ENCODE peak calls at places on chromosomes 5 and 9, in seven cellular contexts. One of them, this sample, is unnamed.

GRCh38 chr5:107404595-107405366 is 266.0 kb downstream of the EFNA5 start:
- DNase-seq in A549: no peak
- DNase-seq in HCT116: no peak
- DNase-seq in IMR-90: no peak
- DNase-seq in HepG2: no peak
- DNase-seq in K562: no peak
- DNase-seq in GM12878: no peak
- DNase-seq in this sample: no peak

GRCh38 chr9:6852243-6852963 is 94.6 kb downstream of the KDM4C start:
- DNase-seq in A549: peak
- DNase-seq in HCT116: no peak
- DNase-seq in IMR-90: peak
- DNase-seq in HepG2: peak
- DNase-seq in K562: no peak
- DNase-seq in GM12878: no peak
- DNase-seq in this sample: no peak

GRCh38 chr9:90097237-90097636 is 492.4 kb downstream of the GADD45G start:
- DNase-seq in A549: no peak
- DNase-seq in HCT116: no peak
- DNase-seq in IMR-90: no peak
- DNase-seq in HepG2: no peak
- DNase-seq in K562: no peak
- DNase-seq in GM12878: no peak
- DNase-seq in this sample: no peak

GRCh38 chr9:123478967-123479602 is 123.1 kb downstream of the CRB2 start:
- DNase-seq in A549: no peak
- DNase-seq in HCT116: no peak
- DNase-seq in IMR-90: no peak
- DNase-seq in HepG2: no peak
- DNase-seq in K562: no peak
- DNase-seq in GM12878: no peak
- DNase-seq in this sample: no peak

GRCh38 chr5:54738118-54738972 is 220.8 kb downstream of the SNX18 start:
- DNase-seq in A549: no peak
- DNase-seq in HCT116: no peak
- DNase-seq in IMR-90: peak
- DNase-seq in HepG2: no peak
- DNase-seq in K562: peak
- DNase-seq in GM12878: no peak
- DNase-seq in this sample: no peak

GRCh38 chr9:127224883-127225739 is 39.5 kb upstream of the GARNL3 start:
- DNase-seq in A549: peak
- DNase-seq in HCT116: peak
- DNase-seq in IMR-90: peak
- DNase-seq in HepG2: peak
- DNase-seq in K562: peak
- DNase-seq in GM12878: no peak
- DNase-seq in this sample: peak

GRCh38 chr9:86321373-86321772 is 32.8 kb downstream of the TUT7 start:
- DNase-seq in A549: no peak
- DNase-seq in HCT116: no peak
- DNase-seq in IMR-90: peak
- DNase-seq in HepG2: no peak
- DNase-seq in K562: no peak
- DNase-seq in GM12878: no peak
- DNase-seq in this sample: no peak

GRCh38 chr5:121762416-121762815 is 89.3 kb upstream of the FTMT start:
- DNase-seq in A549: no peak
- DNase-seq in HCT116: no peak
- DNase-seq in IMR-90: no peak
- DNase-seq in HepG2: no peak
- DNase-seq in K562: no peak
- DNase-seq in GM12878: no peak
- DNase-seq in this sample: no peak

GRCh38 chr5:98492258-98492657 is 281.2 kb upstream of the RGMB start:
- DNase-seq in A549: no peak
- DNase-seq in HCT116: no peak
- DNase-seq in IMR-90: no peak
- DNase-seq in HepG2: no peak
- DNase-seq in K562: no peak
- DNase-seq in GM12878: no peak
- DNase-seq in this sample: no peak

GRCh38 chr9:77427256-77427927 is 220.7 kb downstream of the GNA14 start:
- DNase-seq in A549: no peak
- DNase-seq in HCT116: no peak
- DNase-seq in IMR-90: no peak
- DNase-seq in HepG2: no peak
- DNase-seq in K562: no peak
- DNase-seq in GM12878: no peak
- DNase-seq in this sample: no peak

GRCh38 chr5:147658293-147658932 is 124.1 kb downstream of the JAKMIP2 start:
- DNase-seq in A549: no peak
- DNase-seq in HCT116: no peak
- DNase-seq in IMR-90: no peak
- DNase-seq in HepG2: no peak
- DNase-seq in K562: no peak
- DNase-seq in GM12878: no peak
- DNase-seq in this sample: no peak

GRCh38 chr9:117377046-117377445 is 37.8 kb downstream of the ASTN2 start:
- DNase-seq in A549: no peak
- DNase-seq in HCT116: no peak
- DNase-seq in IMR-90: no peak
- DNase-seq in HepG2: no peak
- DNase-seq in K562: no peak
- DNase-seq in GM12878: no peak
- DNase-seq in this sample: no peak

GRCh38 chr9:122001491-122002201 is 91.5 kb downstream of the TTLL11 start:
- DNase-seq in A549: no peak
- DNase-seq in HCT116: no peak
- DNase-seq in IMR-90: peak
- DNase-seq in HepG2: no peak
- DNase-seq in K562: no peak
- DNase-seq in GM12878: no peak
- DNase-seq in this sample: peak

GRCh38 chr9:717722-718121 is 123.8 kb upstream of the DMRT1 start:
- DNase-seq in A549: no peak
- DNase-seq in HCT116: no peak
- DNase-seq in IMR-90: no peak
- DNase-seq in HepG2: no peak
- DNase-seq in K562: no peak
- DNase-seq in GM12878: no peak
- DNase-seq in this sample: no peak
- TF ChIP-seq CEBPB in A549: no peak
- TF ChIP-seq CEBPB in HCT116: no peak
- TF ChIP-seq CEBPB in IMR-90: no peak
- TF ChIP-seq CEBPB in HepG2: no peak
- TF ChIP-seq CEBPB in K562: no peak
- TF ChIP-seq CEBPB in GM12878: no peak
- TF ChIP-seq CEBPB in this sample: no peak

DNA sequence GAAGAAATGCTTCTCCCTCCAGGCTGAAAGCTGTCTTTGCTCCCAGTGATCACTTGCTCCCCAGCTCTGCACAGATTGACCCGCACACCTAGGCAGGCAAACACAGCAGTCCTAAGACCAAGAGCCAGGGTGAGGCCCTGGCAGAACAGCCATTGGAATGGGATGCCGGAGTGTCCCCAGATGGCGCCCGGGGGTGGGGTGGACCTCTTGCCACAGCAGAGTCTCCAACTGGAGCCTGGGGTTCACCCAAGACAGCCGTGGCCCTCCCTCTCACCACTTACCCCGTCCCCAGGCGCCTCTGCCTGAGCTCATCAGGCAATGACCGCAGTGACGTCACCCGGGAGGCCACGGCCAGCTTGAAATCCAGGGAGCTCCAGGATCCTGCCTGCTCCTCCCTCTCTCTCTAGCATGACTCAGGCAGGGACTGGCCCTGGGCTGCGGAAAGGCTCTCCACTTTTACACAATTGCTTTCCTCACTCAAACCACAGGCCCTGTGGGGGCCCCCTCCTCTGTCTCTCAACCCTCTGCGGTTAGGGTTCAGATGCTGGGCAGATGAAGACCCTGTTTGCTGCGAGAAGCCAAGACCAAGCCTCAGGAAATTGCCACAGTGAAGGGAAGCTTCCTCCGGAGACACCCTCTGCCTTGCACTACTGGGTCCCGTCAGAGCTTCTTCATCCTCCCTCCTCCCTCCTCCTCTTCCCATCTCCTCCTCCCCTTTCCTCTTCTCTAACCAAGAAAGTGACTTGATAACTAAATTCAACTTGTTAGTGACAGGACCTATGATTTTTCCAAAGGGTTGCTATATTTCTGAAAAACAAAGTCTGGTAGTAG is 24.3 kb upstream of the PTGES start:
- DNase-seq in A549: peak
- DNase-seq in HCT116: peak
- DNase-seq in IMR-90: peak
- DNase-seq in HepG2: peak
- DNase-seq in K562: peak
- DNase-seq in GM12878: no peak
- DNase-seq in this sample: no peak
- TF ChIP-seq CEBPB in A549: peak
- TF ChIP-seq CEBPB in HCT116: no peak
- TF ChIP-seq CEBPB in IMR-90: peak
- TF ChIP-seq CEBPB in HepG2: no peak
- TF ChIP-seq CEBPB in K562: peak
- TF ChIP-seq CEBPB in GM12878: no peak
- TF ChIP-seq CEBPB in this sample: no peak

DNA sequence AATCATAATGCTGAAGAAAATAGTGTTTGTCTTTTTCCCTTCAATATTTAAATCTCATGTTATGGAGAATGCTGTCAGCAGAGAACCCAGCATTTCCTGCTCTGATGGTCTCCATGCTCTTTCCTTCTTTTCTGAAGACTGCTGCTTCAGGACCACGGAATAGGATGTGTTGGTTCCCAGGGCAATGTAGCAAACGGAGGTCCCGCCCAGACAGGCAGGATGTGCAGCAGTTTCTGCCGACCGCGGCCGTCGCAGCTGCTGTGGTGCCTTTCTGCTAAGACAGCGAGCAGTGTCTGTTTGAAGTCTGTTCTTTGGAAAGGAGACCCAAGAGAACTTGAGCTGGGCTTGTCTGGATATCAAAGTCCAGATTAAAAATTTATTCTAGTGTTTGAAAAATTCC is 654.3 kb downstream of the CCDC171 start:
- DNase-seq in A549: no peak
- DNase-seq in HCT116: no peak
- DNase-seq in IMR-90: peak
- DNase-seq in HepG2: no peak
- DNase-seq in K562: no peak
- DNase-seq in GM12878: no peak
- DNase-seq in this sample: no peak
- TF ChIP-seq CEBPB in A549: no peak
- TF ChIP-seq CEBPB in HCT116: no peak
- TF ChIP-seq CEBPB in IMR-90: no peak
- TF ChIP-seq CEBPB in HepG2: no peak
- TF ChIP-seq CEBPB in K562: no peak
- TF ChIP-seq CEBPB in GM12878: no peak
- TF ChIP-seq CEBPB in this sample: no peak

GRCh38 chr9:105114956-105115728 is 129.3 kb upstream of the SLC44A1 start:
- DNase-seq in A549: no peak
- DNase-seq in HCT116: no peak
- DNase-seq in IMR-90: peak
- DNase-seq in HepG2: no peak
- DNase-seq in K562: peak
- DNase-seq in GM12878: peak
- DNase-seq in this sample: no peak

GRCh38 chr9:105116047-105116868 is 128.2 kb upstream of the SLC44A1 start:
- DNase-seq in A549: no peak
- DNase-seq in HCT116: no peak
- DNase-seq in IMR-90: no peak
- DNase-seq in HepG2: no peak
- DNase-seq in K562: no peak
- DNase-seq in GM12878: no peak
- DNase-seq in this sample: no peak

GRCh38 chr9:105118646-105119045 is 125.8 kb upstream of the SLC44A1 start:
- DNase-seq in A549: no peak
- DNase-seq in HCT116: no peak
- DNase-seq in IMR-90: no peak
- DNase-seq in HepG2: no peak
- DNase-seq in K562: no peak
- DNase-seq in GM12878: no peak
- DNase-seq in this sample: no peak

GRCh38 chr9:105117111-105117682 is 127.3 kb upstream of the SLC44A1 start:
- DNase-seq in A549: no peak
- DNase-seq in HCT116: no peak
- DNase-seq in IMR-90: no peak
- DNase-seq in HepG2: no peak
- DNase-seq in K562: no peak
- DNase-seq in GM12878: no peak
- DNase-seq in this sample: no peak

GRCh38 chr9:105114318-105114717 is 130.1 kb upstream of the SLC44A1 start:
- DNase-seq in A549: no peak
- DNase-seq in HCT116: no peak
- DNase-seq in IMR-90: no peak
- DNase-seq in HepG2: no peak
- DNase-seq in K562: no peak
- DNase-seq in GM12878: no peak
- DNase-seq in this sample: no peak
- TF ChIP-seq CEBPB in A549: no peak
- TF ChIP-seq CEBPB in HCT116: no peak
- TF ChIP-seq CEBPB in IMR-90: no peak
- TF ChIP-seq CEBPB in HepG2: no peak
- TF ChIP-seq CEBPB in K562: no peak
- TF ChIP-seq CEBPB in GM12878: no peak
- TF ChIP-seq CEBPB in this sample: no peak

GRCh38 chr9:92506184-92506857 is 24.0 kb upstream of the ASPN start:
- DNase-seq in A549: peak
- DNase-seq in HCT116: no peak
- DNase-seq in IMR-90: peak
- DNase-seq in HepG2: no peak
- DNase-seq in K562: no peak
- DNase-seq in GM12878: no peak
- DNase-seq in this sample: no peak
- TF ChIP-seq CEBPB in A549: peak
- TF ChIP-seq CEBPB in HCT116: no peak
- TF ChIP-seq CEBPB in IMR-90: peak
- TF ChIP-seq CEBPB in HepG2: no peak
- TF ChIP-seq CEBPB in K562: no peak
- TF ChIP-seq CEBPB in GM12878: no peak
- TF ChIP-seq CEBPB in this sample: no peak

GRCh38 chr5:88518131-88519016 is 249.7 kb upstream of the TMEM161B start:
- DNase-seq in A549: no peak
- DNase-seq in HCT116: no peak
- DNase-seq in IMR-90: peak
- DNase-seq in HepG2: no peak
- DNase-seq in K562: no peak
- DNase-seq in GM12878: no peak
- DNase-seq in this sample: no peak
- TF ChIP-seq CEBPB in A549: no peak
- TF ChIP-seq CEBPB in HCT116: no peak
- TF ChIP-seq CEBPB in IMR-90: no peak
- TF ChIP-seq CEBPB in HepG2: no peak
- TF ChIP-seq CEBPB in K562: no peak
- TF ChIP-seq CEBPB in GM12878: no peak
- TF ChIP-seq CEBPB in this sample: no peak

DNA sequence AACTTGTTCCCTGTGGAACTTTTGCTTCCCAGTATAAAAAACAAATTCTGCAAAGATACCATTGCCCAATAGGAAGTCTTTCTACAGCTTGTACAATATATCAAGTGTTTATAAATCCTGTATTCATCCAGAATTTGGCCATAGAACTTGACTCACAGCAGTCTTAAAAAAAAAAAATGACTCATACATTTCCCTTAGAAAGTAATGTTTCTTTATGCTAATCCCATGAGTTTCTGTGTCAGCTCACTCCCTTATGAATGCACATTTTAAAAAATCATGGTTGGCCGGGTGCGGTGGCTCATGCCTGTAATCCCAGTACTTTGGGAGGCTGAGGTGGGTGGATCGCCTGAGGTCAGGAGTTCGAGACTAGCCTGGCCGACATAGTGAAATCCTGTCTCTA is 89.3 kb upstream of the DMRT1 start:
- DNase-seq in A549: no peak
- DNase-seq in HCT116: no peak
- DNase-seq in IMR-90: peak
- DNase-seq in HepG2: no peak
- DNase-seq in K562: no peak
- DNase-seq in GM12878: no peak
- DNase-seq in this sample: no peak
- TF ChIP-seq CEBPB in A549: no peak
- TF ChIP-seq CEBPB in HCT116: no peak
- TF ChIP-seq CEBPB in IMR-90: peak
- TF ChIP-seq CEBPB in HepG2: no peak
- TF ChIP-seq CEBPB in K562: no peak
- TF ChIP-seq CEBPB in GM12878: no peak
- TF ChIP-seq CEBPB in this sample: no peak